ENCODE peak calls at places on chromosomes 7 and 10, in five cellular contexts. N is left lung; Z is transverse colon; M is naive thymus-derived CD4-positive, alpha-beta T cell; C is A549. U is an unnamed sample.

GRCh38 chr7:7017707-7018265 is 164.6 kb upstream of the C1GALT1 start:
- DNase-seq in M (no peak), Z (no peak), C (no peak), N (no peak), U (no peak)

GRCh38 chr10:27742926-27743735 is 2.5 kb downstream of the MKX start:
- DNase-seq in C (no peak), N (peak; percentile 37), Z (peak; percentile 17), M (no peak), U (peak; percentile 44)

GRCh38 chr7:83514977-83515376 is 134.0 kb downstream of the SEMA3E start:
- DNase-seq in M (no peak), C (no peak), Z (no peak), N (no peak), U (no peak)

GRCh38 chr7:144830024-144830785 is 5.6 kb downstream of the TPK1 start:
- DNase-seq in C (no peak), Z (peak; percentile 63), N (no peak), M (no peak), U (no peak)

GRCh38 chr7:127392566-127393369 is at the start of gene ZNF800:
- DNase-seq in N (peak; percentile 94), C (peak; percentile 84), M (peak; percentile 83), Z (peak; percentile 94), U (peak; percentile 89)

GRCh38 chr10:14532473-14533251 is 201.9 kb upstream of the FRMD4A start:
- DNase-seq in M (no peak), N (no peak), Z (peak; percentile 68), C (peak; percentile 60), U (no peak)

GRCh38 chr7:80830584-80831319 is 88.1 kb downstream of the SEMA3C start:
- DNase-seq in N (no peak), C (no peak), Z (no peak), M (no peak), U (no peak)

GRCh38 chr7:145411066-145411465 is 575.2 kb upstream of the TPK1 start:
- DNase-seq in M (no peak), Z (no peak), N (no peak), C (no peak), U (no peak)

GRCh38 chr7:72405389-72405788 is 6.7 kb downstream of the CALN1 start:
- DNase-seq in C (no peak), Z (no peak), N (peak; percentile 70), M (no peak), U (no peak)

GRCh38 chr10:103353281-103353680 is 2.3 kb upstream of the PCGF6 start:
- DNase-seq in M (no peak), Z (no peak), C (no peak), N (no peak), U (no peak)

GRCh38 chr10:22159180-22159579 is 58.6 kb downstream of the EBLN1 start:
- DNase-seq in C (no peak), N (no peak), M (peak; percentile 3), Z (no peak), U (no peak)

GRCh38 chr10:49837685-49838084 is 75.6 kb upstream of the OGDHL start:
- DNase-seq in Z (no peak), M (no peak), C (no peak), N (no peak), U (no peak)

GRCh38 chr7:94252124-94252523 is 142.6 kb upstream of the COL1A2 start:
- DNase-seq in M (no peak), Z (no peak), N (no peak), C (no peak), U (no peak)

GRCh38 chr10:15369642-15370211 is 1.4 kb downstream of the FAM171A1 start:
- DNase-seq in N (no peak), C (no peak), Z (no peak), M (no peak), U (peak; percentile 60)

GRCh38 chr7:154827007-154827406 is 175.9 kb downstream of the PAXIP1 start:
- DNase-seq in Z (no peak), C (no peak), M (no peak), N (no peak), U (no peak)

GRCh38 chr7:73770002-73770859 is at the start of gene CLDN3:
- DNase-seq in M (peak; percentile 8), N (peak; percentile 88), C (peak; percentile 51), Z (peak; percentile 94), U (no peak)

GRCh38 chr7:134949171-134949570 is 37.1 kb upstream of the AGBL3 start:
- DNase-seq in M (no peak), C (no peak), Z (no peak), N (no peak), U (no peak)

GRCh38 chr7:51045319-51046102 is 262.8 kb upstream of the GRB10 start:
- DNase-seq in M (no peak), C (peak; percentile 49), Z (no peak), N (no peak), U (peak; percentile 10)

GRCh38 chr10:21398549-21399345 is 126.7 kb downstream of the SKIDA1 start:
- DNase-seq in M (no peak), C (peak; percentile 28), N (no peak), Z (no peak), U (no peak)

GRCh38 chr7:30136339-30136738 is 1.6 kb downstream of the MTURN start:
- DNase-seq in N (peak; percentile 38), Z (no peak), C (no peak), M (no peak), U (no peak)

GRCh38 chr10:22986771-22987542 is 59.1 kb downstream of the ARMC3 start:
- DNase-seq in M (no peak), C (no peak), N (no peak), Z (no peak), U (peak; percentile 23)

GRCh38 chr10:93376372-93377296 is 105.5 kb downstream of the MYOF start:
- DNase-seq in Z (peak; percentile 42), M (peak; percentile 69), N (peak; percentile 50), C (peak; percentile 76), U (peak; percentile 85)

GRCh38 chr10:78520737-78521430 is 487.2 kb downstream of the RPS24 start:
- DNase-seq in C (peak; percentile 78), Z (no peak), N (no peak), M (peak; percentile 31), U (peak; percentile 58)

GRCh38 chr7:150363872-150364271 is 4.8 kb upstream of the REPIN1 start:
- DNase-seq in Z (no peak), C (no peak), M (no peak), N (no peak), U (no peak)

GRCh38 chr10:69337312-69338132 is 59.2 kb downstream of the HK1 start:
- DNase-seq in C (no peak), Z (no peak), N (peak; percentile 65), M (no peak), U (no peak)

GRCh38 chr10:45404087-45404769 is 30.2 kb downstream of the ALOX5 start:
- DNase-seq in C (no peak), Z (no peak), M (no peak), N (peak; percentile 71), U (no peak)

DNA sequence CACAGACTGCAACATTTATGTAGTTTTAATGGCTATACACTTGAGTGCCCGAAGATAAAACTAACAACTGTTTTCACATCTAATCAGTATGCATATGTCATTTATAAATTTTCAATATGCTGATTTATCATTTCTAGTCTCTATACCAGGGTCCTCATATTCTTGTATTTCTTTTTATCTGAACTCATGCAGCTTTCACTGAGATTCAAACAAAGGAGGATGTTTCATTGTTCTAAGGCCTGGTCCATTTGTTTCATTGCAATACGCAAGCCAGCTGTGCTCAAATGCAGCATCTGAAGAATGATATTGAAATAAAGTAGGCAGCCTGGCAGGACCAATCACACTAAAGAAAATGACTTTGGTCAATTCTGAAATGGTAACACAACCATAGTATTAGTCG is 31.7 kb downstream of the MAGI2 start:
- DNase-seq in C (no peak), M (no peak), N (no peak), Z (no peak), U (no peak)
- H3K27ac ChIP-seq in C (no peak overlapping the region), M (no peak overlapping the region), N (no peak overlapping the region), Z (no peak overlapping the region), U (no peak overlapping the region)

DNA sequence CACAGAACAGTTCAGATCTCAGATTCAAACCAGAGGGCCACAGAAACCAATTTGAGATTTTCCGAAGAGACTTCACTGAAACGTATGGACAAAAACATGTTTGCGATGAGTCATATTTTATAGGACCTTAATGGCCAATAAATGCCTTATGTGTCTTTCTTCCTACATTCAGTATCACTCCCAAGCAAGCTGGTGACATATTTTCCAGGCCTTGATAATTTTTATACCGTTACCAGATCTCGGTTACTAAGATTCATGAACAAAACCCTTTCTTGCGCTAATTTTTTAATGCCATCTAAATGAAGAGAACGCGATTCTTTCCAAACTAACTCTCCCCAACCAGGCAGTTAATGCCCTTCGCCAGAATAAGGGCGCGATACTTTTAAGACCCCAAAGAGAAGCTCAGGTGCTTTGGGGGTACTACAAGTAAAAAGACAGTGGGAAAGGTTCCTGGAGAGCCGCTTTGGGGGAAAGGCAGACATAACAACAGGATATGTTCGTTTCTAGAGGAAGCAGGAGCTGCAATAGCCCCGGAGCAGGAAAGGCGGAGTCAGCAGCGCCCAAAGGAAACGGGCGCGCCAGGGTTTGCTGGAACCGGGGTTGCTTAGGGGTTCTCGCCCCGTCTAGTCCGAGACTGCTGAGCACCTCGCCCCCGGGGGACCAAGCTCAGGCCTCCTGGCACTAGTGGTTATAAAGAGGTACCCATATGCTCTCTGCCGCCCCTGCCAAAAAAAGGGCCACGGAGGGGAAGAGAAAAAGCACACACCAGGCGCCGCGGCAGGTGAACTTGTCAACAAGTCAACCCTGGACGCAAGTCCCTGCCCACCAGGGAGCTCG is 878 bp downstream of the ICA1 start:
- DNase-seq in N (peak; percentile 69), Z (peak; percentile 61), M (no peak), C (peak; percentile 27), U (no peak)
- H3K27ac ChIP-seq in N (peak overlapping the region; percentile 89), Z (peak overlapping the region; percentile 88), M (no peak overlapping the region), C (peak overlapping the region; percentile 83), U (no peak overlapping the region)

GRCh38 chr10:112953075-112953501 is 3.0 kb downstream of the TCF7L2 start:
- DNase-seq in M (no peak), N (peak; percentile 49), C (no peak), Z (peak; percentile 52), U (no peak)

GRCh38 chr10:112953760-112954159 is 3.7 kb downstream of the TCF7L2 start:
- DNase-seq in N (no peak), C (no peak), Z (no peak), M (no peak), U (no peak)

GRCh38 chr10:112956631-112957350 is 6.7 kb downstream of the TCF7L2 start:
- DNase-seq in C (no peak), Z (peak; percentile 35), M (no peak), N (no peak), U (peak; percentile 76)

GRCh38 chr10:112955736-112956421 is 5.8 kb downstream of the TCF7L2 start:
- DNase-seq in N (no peak), C (no peak), M (no peak), Z (peak; percentile 34), U (no peak)

GRCh38 chr10:112954974-112955735 is 5.1 kb downstream of the TCF7L2 start:
- DNase-seq in M (no peak), Z (no peak), C (no peak), N (no peak), U (peak; percentile 69)
- H3K27ac ChIP-seq in M (no peak overlapping the region), Z (peak overlapping the region; percentile 95), C (peak overlapping the region; percentile 88), N (peak overlapping the region; percentile 59), U (peak overlapping the region; percentile 85)

GRCh38 chr7:33788493-33788892 is 116.8 kb upstream of the BMPER start:
- DNase-seq in C (no peak), M (no peak), N (no peak), Z (no peak), U (no peak)

GRCh38 chr7:33792041-33792440 is 113.3 kb upstream of the BMPER start:
- DNase-seq in C (no peak), N (no peak), Z (no peak), M (no peak), U (no peak)

GRCh38 chr7:33792547-33793105 is 112.7 kb upstream of the BMPER start:
- DNase-seq in M (no peak), N (no peak), Z (no peak), C (no peak), U (no peak)

GRCh38 chr7:33790746-33791145 is 114.6 kb upstream of the BMPER start:
- DNase-seq in C (no peak), N (no peak), Z (no peak), M (no peak), U (no peak)

GRCh38 chr7:33789871-33790270 is 115.5 kb upstream of the BMPER start:
- DNase-seq in N (no peak), M (no peak), C (no peak), Z (no peak), U (no peak)
- H3K27ac ChIP-seq in N (no peak overlapping the region), M (no peak overlapping the region), C (no peak overlapping the region), Z (no peak overlapping the region), U (no peak overlapping the region)